ENCODE peak calls at places on chromosomes 6 and 20, in four cellular contexts. S is H54; N is activated CD4-positive, alpha-beta T cell treated with anti-CD3 and anti-CD28 coated beads, Interleukin-2, amount 50 U/mL, for 48 hours; M is HuH-7.5. Q is an unnamed sample.

GRCh38 chr20:4511776-4512175 is 209.9 kb upstream of the PRND start:
- DNase-seq in N (no peak), S (no peak), M (no peak), Q (no peak)

GRCh38 chr6:5205877-5206840 is 54.6 kb downstream of the LYRM4 start:
- DNase-seq in N (no peak), M (peak; percentile 16), S (peak; percentile 24), Q (peak; percentile 17)

GRCh38 chr20:14918981-14919380 is 581.6 kb upstream of the FLRT3 start:
- DNase-seq in S (no peak), M (no peak), N (no peak), Q (no peak)

GRCh38 chr6:27866370-27867050 is 45.7 kb downstream of the OR2B2 start:
- DNase-seq in M (no peak), S (no peak), N (peak; percentile 74), Q (no peak)

GRCh38 chr20:2713285-2713684 is 20.7 kb downstream of the EBF4 start:
- DNase-seq in M (no peak), S (no peak), N (no peak), Q (no peak)

GRCh38 chr20:45935416-45936046 is 1.0 kb downstream of the PCIF1 start:
- DNase-seq in M (no peak), S (no peak), N (no peak), Q (no peak)

GRCh38 chr20:5786930-5787826 is 37.0 kb downstream of the SHLD1 start:
- DNase-seq in S (no peak), N (no peak), M (no peak), Q (no peak)

GRCh38 chr6:34332255-34333198 is 59.9 kb downstream of the NUDT3 start:
- DNase-seq in M (no peak), N (no peak), S (no peak), Q (no peak)

GRCh38 chr6:122654016-122654415 is 43.8 kb downstream of the PKIB start:
- DNase-seq in M (no peak), S (no peak), N (no peak), Q (no peak)

GRCh38 chr6:43891072-43891870 is 121.3 kb downstream of the VEGFA start:
- DNase-seq in S (no peak), N (no peak), M (no peak), Q (no peak)

GRCh38 chr20:25499855-25500434 is 85.4 kb downstream of the NINL start:
- DNase-seq in N (no peak), M (no peak), S (no peak), Q (no peak)

GRCh38 chr6:154457881-154458284 is 52.6 kb downstream of the CNKSR3 start:
- DNase-seq in M (no peak), S (no peak), N (no peak), Q (no peak)

GRCh38 chr6:37631295-37631694 is 66.4 kb downstream of the MDGA1 start:
- DNase-seq in N (no peak), S (no peak), M (no peak), Q (no peak)

GRCh38 chr6:142026471-142026870 is 106.3 kb upstream of the GJE1 start:
- DNase-seq in N (no peak), S (no peak), M (no peak), Q (no peak)

GRCh38 chr20:62405981-62406513 is 1.0 kb downstream of the CABLES2 start:
- DNase-seq in M (no peak), S (no peak), N (no peak), Q (no peak)

GRCh38 chr6:82298012-82298411 is 50.5 kb upstream of the IBTK start:
- DNase-seq in N (no peak), S (peak; percentile 19), M (no peak), Q (no peak)

GRCh38 chr6:154257074-154257473 is 99.5 kb downstream of the IPCEF1 start:
- DNase-seq in M (no peak), N (no peak), S (no peak), Q (no peak)

GRCh38 chr20:35448788-35449373 is 6.5 kb upstream of the CEP250 start:
- DNase-seq in M (no peak), S (no peak), N (no peak), Q (no peak)